ENCODE peak calls at places on chromosome 12, in four cellular contexts. Y, V, E and J are unnamed samples.

GRCh38 chr12:113744802-113745395 is 221.2 kb downstream of the RBM19 start:
- DNase-seq in Y (no peak), V (no peak), E (no peak), J (no peak)

GRCh38 chr12:53123578-53124351 is 20.5 kb downstream of the SOAT2 start:
- DNase-seq in Y (peak), V (no peak), E (no peak), J (no peak)

GRCh38 chr12:41967668-41968649 is 176.7 kb downstream of the GXYLT1 start:
- DNase-seq in Y (no peak), V (no peak), E (no peak), J (peak)

GRCh38 chr12:122350444-122350843 is 72.0 kb downstream of the CLIP1 start:
- DNase-seq in Y (no peak), V (no peak), E (no peak), J (no peak)

GRCh38 chr12:85794551-85794950 is 41.7 kb downstream of the RASSF9 start:
- DNase-seq in Y (no peak), V (no peak), E (no peak), J (no peak)

GRCh38 chr12:124259168-124260066 is 35.5 kb upstream of the RFLNA start:
- DNase-seq in Y (no peak), V (no peak), E (peak), J (no peak)

GRCh38 chr12:100473716-100474150 is at the start of gene NR1H4:
- DNase-seq in Y (peak), V (peak), E (no peak), J (no peak)

GRCh38 chr12:89092297-89092696 is 260.0 kb downstream of the DUSP6 start:
- DNase-seq in Y (no peak), V (no peak), E (no peak), J (no peak)

GRCh38 chr12:70619471-70620152 is 17.6 kb downstream of the PTPRB start:
- DNase-seq in Y (no peak), V (no peak), E (peak), J (no peak)

GRCh38 chr12:49626836-49627235 is 3.5 kb downstream of the PRPF40B start:
- DNase-seq in Y (no peak), V (no peak), E (no peak), J (no peak)

GRCh38 chr12:49627752-49628360 is 4.5 kb downstream of the PRPF40B start:
- DNase-seq in Y (no peak), V (no peak), E (no peak), J (no peak)

GRCh38 chr12:49624919-49625577 is 1.7 kb downstream of the PRPF40B start:
- DNase-seq in Y (peak), V (no peak), E (no peak), J (no peak)

GRCh38 chr12:49623142-49623899 is at the start of gene PRPF40B:
- DNase-seq in Y (peak), V (peak), E (peak), J (peak)

GRCh38 chr12:49626169-49626835 is 2.9 kb downstream of the PRPF40B start:
- DNase-seq in Y (peak), V (no peak), E (no peak), J (no peak)
- TF ChIP-seq HMGXB4 in Y (no peak), V (no peak), E (no peak), J (no peak)

GRCh38 chr12:107832441-107832840 is 57.9 kb downstream of the ASCL4 start:
- DNase-seq in Y (no peak), V (no peak), E (no peak), J (no peak)

GRCh38 chr12:107826276-107826675 is 51.8 kb downstream of the ASCL4 start:
- DNase-seq in Y (no peak), V (no peak), E (no peak), J (no peak)

DNA sequence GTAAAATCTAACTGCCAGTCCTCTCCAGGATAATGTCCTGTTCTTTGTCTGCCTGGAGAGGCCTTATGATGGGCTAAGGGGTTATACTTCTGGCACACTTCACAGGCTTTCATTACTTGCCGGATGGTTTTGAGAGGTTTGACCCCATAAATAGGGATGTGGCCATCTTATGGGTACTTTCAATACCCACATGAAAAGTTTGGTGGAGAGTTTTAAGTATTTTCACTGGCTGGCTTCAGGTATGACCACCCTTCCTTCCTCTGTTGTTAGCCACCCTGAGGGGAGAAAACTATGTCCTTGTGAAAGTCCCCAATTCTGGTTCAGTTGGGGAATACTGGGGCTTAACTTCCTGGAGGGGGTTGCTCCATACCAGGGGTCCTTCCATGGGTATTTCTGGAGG is 54.8 kb downstream of the ASCL4 start:
- DNase-seq in Y (no peak), V (no peak), E (no peak), J (no peak)
- TF ChIP-seq MAX in Y (no peak), V (no peak), E (no peak), J (no peak)

GRCh38 chr12:7555752-7556151 is 52.2 kb upstream of the CD163 start:
- DNase-seq in Y (no peak), V (no peak), E (peak), J (no peak)
- TF ChIP-seq HMGXB4 in Y (no peak), V (no peak), E (no peak), J (no peak)

GRCh38 chr12:116320839-116321238 is 43.3 kb upstream of the MED13L start:
- DNase-seq in Y (no peak), V (no peak), E (no peak), J (no peak)
- TF ChIP-seq MAX in Y (no peak), V (no peak), E (no peak), J (no peak)

GRCh38 chr12:54588110-54588831 is at the start of gene PPP1R1A:
- DNase-seq in Y (no peak), V (no peak), E (no peak), J (peak)
- TF ChIP-seq HMGXB4 in Y (no peak), V (no peak), E (no peak), J (no peak)

GRCh38 chr12:87054225-87054624 is 798.0 kb upstream of the MGAT4C start:
- DNase-seq in Y (no peak), V (no peak), E (no peak), J (no peak)
- TF ChIP-seq MAX in Y (no peak), V (no peak), E (no peak), J (no peak)

GRCh38 chr12:50554651-50555050 is 49.9 kb downstream of the DIP2B start:
- DNase-seq in Y (no peak), V (no peak), E (no peak), J (no peak)

GRCh38 chr12:50547742-50548141 is 43.0 kb downstream of the DIP2B start:
- DNase-seq in Y (no peak), V (no peak), E (no peak), J (no peak)

GRCh38 chr12:50551866-50552265 is 47.1 kb downstream of the DIP2B start:
- DNase-seq in Y (no peak), V (no peak), E (no peak), J (no peak)

GRCh38 chr12:50549885-50550284 is 45.1 kb downstream of the DIP2B start:
- DNase-seq in Y (no peak), V (no peak), E (no peak), J (no peak)

GRCh38 chr12:50550530-50551223 is 45.9 kb downstream of the DIP2B start:
- DNase-seq in Y (no peak), V (no peak), E (peak), J (no peak)
- TF ChIP-seq HMGXB4 in Y (no peak), V (no peak), E (no peak), J (no peak)

GRCh38 chr12:10873374-10873773 is 10.7 kb downstream of the PRH1 start:
- DNase-seq in Y (no peak), V (no peak), E (no peak), J (no peak)

DNA sequence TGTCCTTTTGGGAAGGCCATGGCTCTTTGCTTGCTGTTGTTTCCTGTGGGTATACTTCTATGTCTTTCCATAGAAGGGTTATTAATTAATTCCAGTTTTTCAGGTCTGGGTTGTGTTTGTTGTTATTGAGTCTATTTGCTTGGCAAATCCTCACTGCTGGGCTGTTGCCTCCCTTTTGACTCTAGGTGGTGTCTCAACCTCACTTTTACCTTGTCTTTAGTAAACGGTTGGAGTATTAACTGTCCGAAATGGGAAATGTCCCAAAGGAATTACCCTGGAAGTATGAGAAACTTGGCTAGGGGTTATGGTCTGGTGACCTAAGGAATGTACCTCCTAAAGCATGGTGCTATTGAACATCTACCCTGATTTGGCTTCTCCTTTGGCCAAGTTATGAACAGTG is 16.7 kb downstream of the PRH1 start:
- DNase-seq in Y (no peak), V (peak), E (no peak), J (no peak)
- TF ChIP-seq MAX in Y (no peak), V (no peak), E (no peak), J (no peak)